ENCODE peak calls at places on chromosomes 12 and 14, in six cellular contexts. One of them, this sample, is unnamed.

GRCh38 chr14:55846852-55847471 is 267.0 kb downstream of the KTN1 start:
- DNase-seq in endothelial cell of umbilical vein: no peak
- DNase-seq in HCT116: no peak
- DNase-seq in GM12878: no peak
- DNase-seq in K562: no peak
- DNase-seq in H1: no peak
- DNase-seq in this sample: no peak

GRCh38 chr14:74620497-74620921 is 8.5 kb upstream of the LTBP2 start:
- DNase-seq in H1: no peak
- DNase-seq in endothelial cell of umbilical vein: peak
- DNase-seq in HCT116: peak
- DNase-seq in GM12878: no peak
- DNase-seq in K562: peak
- DNase-seq in this sample: peak

GRCh38 chr14:97713023-97713422 is 915.8 kb downstream of the VRK1 start:
- DNase-seq in endothelial cell of umbilical vein: no peak
- DNase-seq in GM12878: no peak
- DNase-seq in K562: no peak
- DNase-seq in HCT116: peak
- DNase-seq in H1: no peak
- DNase-seq in this sample: no peak

GRCh38 chr14:77582511-77582910 is 33.9 kb downstream of the SPTLC2 start:
- DNase-seq in endothelial cell of umbilical vein: peak
- DNase-seq in HCT116: no peak
- DNase-seq in GM12878: no peak
- DNase-seq in K562: no peak
- DNase-seq in H1: no peak
- DNase-seq in this sample: no peak

GRCh38 chr12:94513527-94513926 is 53.9 kb upstream of the CEP83 start:
- DNase-seq in endothelial cell of umbilical vein: no peak
- DNase-seq in HCT116: no peak
- DNase-seq in GM12878: no peak
- DNase-seq in H1: no peak
- DNase-seq in K562: no peak
- DNase-seq in this sample: no peak

GRCh38 chr14:23408307-23408630 is 196 bp upstream of the MYH6 start:
- DNase-seq in H1: no peak
- DNase-seq in HCT116: no peak
- DNase-seq in GM12878: no peak
- DNase-seq in endothelial cell of umbilical vein: no peak
- DNase-seq in K562: no peak
- DNase-seq in this sample: no peak

GRCh38 chr12:52270541-52271070 is 3.8 kb upstream of the KRT86 start:
- DNase-seq in endothelial cell of umbilical vein: no peak
- DNase-seq in K562: no peak
- DNase-seq in H1: no peak
- DNase-seq in HCT116: no peak
- DNase-seq in GM12878: no peak
- DNase-seq in this sample: no peak

GRCh38 chr14:69495341-69495921 is 10.9 kb downstream of the PLEKHD1 start:
- DNase-seq in K562: no peak
- DNase-seq in H1: no peak
- DNase-seq in endothelial cell of umbilical vein: no peak
- DNase-seq in GM12878: no peak
- DNase-seq in HCT116: no peak
- DNase-seq in this sample: no peak

GRCh38 chr12:127334924-127335644 is 931.9 kb upstream of the TMEM132C start:
- DNase-seq in HCT116: no peak
- DNase-seq in K562: no peak
- DNase-seq in GM12878: no peak
- DNase-seq in endothelial cell of umbilical vein: no peak
- DNase-seq in H1: no peak
- DNase-seq in this sample: no peak

GRCh38 chr14:105092912-105093425 is 27.7 kb upstream of the GPR132 start:
- DNase-seq in K562: peak
- DNase-seq in HCT116: no peak
- DNase-seq in endothelial cell of umbilical vein: peak
- DNase-seq in GM12878: no peak
- DNase-seq in H1: no peak
- DNase-seq in this sample: no peak

GRCh38 chr12:110176745-110177144 is 52.6 kb downstream of the IFT81 start:
- DNase-seq in K562: no peak
- DNase-seq in endothelial cell of umbilical vein: no peak
- DNase-seq in H1: no peak
- DNase-seq in GM12878: no peak
- DNase-seq in HCT116: no peak
- DNase-seq in this sample: no peak

GRCh38 chr14:77342726-77343397 is 22.0 kb downstream of the GSTZ1 start:
- DNase-seq in H1: no peak
- DNase-seq in GM12878: no peak
- DNase-seq in K562: peak
- DNase-seq in endothelial cell of umbilical vein: no peak
- DNase-seq in HCT116: no peak
- DNase-seq in this sample: no peak

GRCh38 chr14:69755299-69755698 is 11.6 kb upstream of the SRSF5 start:
- DNase-seq in GM12878: no peak
- DNase-seq in H1: no peak
- DNase-seq in K562: no peak
- DNase-seq in endothelial cell of umbilical vein: no peak
- DNase-seq in HCT116: no peak
- DNase-seq in this sample: no peak

GRCh38 chr14:97219356-97220017 is 422.3 kb downstream of the VRK1 start:
- DNase-seq in HCT116: no peak
- DNase-seq in K562: no peak
- DNase-seq in endothelial cell of umbilical vein: no peak
- DNase-seq in H1: no peak
- DNase-seq in GM12878: no peak
- DNase-seq in this sample: no peak

GRCh38 chr12:62166525-62166924 is 93.7 kb upstream of the USP15 start:
- DNase-seq in endothelial cell of umbilical vein: no peak
- DNase-seq in K562: no peak
- DNase-seq in HCT116: no peak
- DNase-seq in GM12878: no peak
- DNase-seq in H1: no peak
- DNase-seq in this sample: no peak

GRCh38 chr14:60922050-60922449 is 58.8 kb downstream of the TRMT5 start:
- DNase-seq in H1: no peak
- DNase-seq in endothelial cell of umbilical vein: peak
- DNase-seq in GM12878: no peak
- DNase-seq in HCT116: no peak
- DNase-seq in K562: no peak
- DNase-seq in this sample: no peak

GRCh38 chr12:121652767-121653497 is 16.5 kb downstream of the MORN3 start:
- DNase-seq in endothelial cell of umbilical vein: no peak
- DNase-seq in K562: no peak
- DNase-seq in HCT116: no peak
- DNase-seq in GM12878: no peak
- DNase-seq in H1: no peak
- DNase-seq in this sample: peak

GRCh38 chr12:82964446-82964845 is 277.7 kb downstream of the TMTC2 start:
- DNase-seq in K562: no peak
- DNase-seq in endothelial cell of umbilical vein: no peak
- DNase-seq in HCT116: no peak
- DNase-seq in GM12878: no peak
- DNase-seq in H1: no peak
- DNase-seq in this sample: no peak

GRCh38 chr12:123966596-123966995 is 6.0 kb downstream of the CCDC92 start:
- DNase-seq in endothelial cell of umbilical vein: no peak
- DNase-seq in HCT116: no peak
- DNase-seq in K562: no peak
- DNase-seq in H1: no peak
- DNase-seq in GM12878: no peak
- DNase-seq in this sample: no peak

GRCh38 chr14:89027097-89027740 is 202.8 kb downstream of the TTC8 start:
- DNase-seq in endothelial cell of umbilical vein: peak
- DNase-seq in H1: no peak
- DNase-seq in K562: peak
- DNase-seq in HCT116: peak
- DNase-seq in GM12878: no peak
- DNase-seq in this sample: peak

GRCh38 chr12:129844662-129845061 is 59.2 kb downstream of the TMEM132D start:
- DNase-seq in GM12878: no peak
- DNase-seq in HCT116: no peak
- DNase-seq in K562: no peak
- DNase-seq in H1: no peak
- DNase-seq in endothelial cell of umbilical vein: no peak
- DNase-seq in this sample: no peak

GRCh38 chr12:48683534-48683933 is 1.5 kb upstream of the KANSL2 start:
- DNase-seq in GM12878: no peak
- DNase-seq in endothelial cell of umbilical vein: no peak
- DNase-seq in HCT116: no peak
- DNase-seq in H1: no peak
- DNase-seq in K562: no peak
- DNase-seq in this sample: no peak

GRCh38 chr12:48682927-48683326 is 889 bp upstream of the KANSL2 start:
- DNase-seq in H1: no peak
- DNase-seq in endothelial cell of umbilical vein: no peak
- DNase-seq in K562: no peak
- DNase-seq in GM12878: no peak
- DNase-seq in HCT116: no peak
- DNase-seq in this sample: no peak

GRCh38 chr12:48680861-48681260 is 1.2 kb downstream of the KANSL2 start:
- DNase-seq in K562: no peak
- DNase-seq in endothelial cell of umbilical vein: no peak
- DNase-seq in GM12878: no peak
- DNase-seq in H1: no peak
- DNase-seq in HCT116: no peak
- DNase-seq in this sample: no peak

GRCh38 chr12:48681738-48682532 is at the start of gene KANSL2:
- DNase-seq in GM12878: peak
- DNase-seq in endothelial cell of umbilical vein: peak
- DNase-seq in HCT116: peak
- DNase-seq in K562: peak
- DNase-seq in H1: peak
- DNase-seq in this sample: peak

GRCh38 chr12:48681416-48681737 is 661 bp downstream of the KANSL2 start:
- DNase-seq in endothelial cell of umbilical vein: no peak
- DNase-seq in H1: no peak
- DNase-seq in GM12878: no peak
- DNase-seq in K562: no peak
- DNase-seq in HCT116: no peak
- DNase-seq in this sample: peak
- TF ChIP-seq MAX in endothelial cell of umbilical vein: no peak
- TF ChIP-seq MAX in H1: no peak
- TF ChIP-seq MAX in GM12878: no peak
- TF ChIP-seq MAX in K562: no peak
- TF ChIP-seq MAX in HCT116: no peak
- TF ChIP-seq MAX in this sample: no peak

DNA sequence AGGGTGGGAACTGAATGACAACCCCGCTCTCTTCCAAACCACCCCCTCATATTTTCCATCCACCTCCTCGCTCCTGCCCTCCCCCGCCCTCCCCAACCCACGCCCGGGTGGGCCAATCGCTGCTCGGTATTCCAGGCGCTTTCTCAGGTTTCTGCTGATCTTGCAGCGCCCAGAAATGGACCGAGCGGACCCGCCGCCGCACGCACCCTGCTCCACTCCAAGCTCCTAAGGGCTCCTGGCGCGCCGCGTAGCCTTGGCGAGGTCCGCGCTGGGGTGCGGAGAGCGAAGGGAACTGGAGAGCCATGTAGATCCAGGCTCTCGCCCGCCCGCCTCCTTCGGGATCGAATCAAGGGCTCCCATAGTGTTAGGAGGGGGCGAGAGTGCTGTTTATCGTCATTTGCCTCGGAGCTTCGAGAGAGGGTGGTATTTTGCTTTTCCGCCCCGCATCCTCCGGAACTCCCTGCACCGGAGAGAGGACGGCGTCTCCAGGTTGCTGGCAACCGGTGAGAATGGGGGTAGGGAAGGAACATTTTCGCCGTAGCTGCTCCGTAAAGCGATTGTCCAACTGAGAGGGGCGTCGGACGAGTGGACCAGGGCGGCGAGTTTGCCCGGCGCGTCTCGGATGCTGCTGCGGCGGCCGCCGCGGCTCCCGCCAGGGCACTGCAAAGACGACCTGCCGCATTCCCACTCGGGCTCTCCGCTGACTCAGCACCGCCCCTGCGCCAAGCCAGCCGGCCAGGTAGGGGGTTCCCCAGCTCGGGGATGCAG is at the start of gene KCNA1:
- DNase-seq in GM12878: no peak
- DNase-seq in K562: no peak
- DNase-seq in HCT116: no peak
- DNase-seq in H1: no peak
- DNase-seq in endothelial cell of umbilical vein: no peak
- DNase-seq in this sample: no peak
- TF ChIP-seq EZH2 in GM12878: no peak
- TF ChIP-seq EZH2 in K562: no peak
- TF ChIP-seq EZH2 in HCT116: no peak
- TF ChIP-seq EZH2 in H1: peak
- TF ChIP-seq EZH2 in endothelial cell of umbilical vein: peak
- TF ChIP-seq EZH2 in this sample: no peak

GRCh38 chr12:59036341-59036740 is 116.0 kb upstream of the LRIG3 start:
- DNase-seq in HCT116: no peak
- DNase-seq in H1: no peak
- DNase-seq in K562: no peak
- DNase-seq in GM12878: no peak
- DNase-seq in endothelial cell of umbilical vein: no peak
- DNase-seq in this sample: no peak

GRCh38 chr12:59031313-59031712 is 111.0 kb upstream of the LRIG3 start:
- DNase-seq in K562: no peak
- DNase-seq in HCT116: no peak
- DNase-seq in GM12878: no peak
- DNase-seq in H1: no peak
- DNase-seq in endothelial cell of umbilical vein: no peak
- DNase-seq in this sample: no peak

GRCh38 chr12:59027199-59027598 is 106.9 kb upstream of the LRIG3 start:
- DNase-seq in endothelial cell of umbilical vein: no peak
- DNase-seq in K562: no peak
- DNase-seq in H1: no peak
- DNase-seq in HCT116: no peak
- DNase-seq in GM12878: no peak
- DNase-seq in this sample: no peak

GRCh38 chr12:59030415-59030814 is 110.1 kb upstream of the LRIG3 start:
- DNase-seq in K562: no peak
- DNase-seq in H1: no peak
- DNase-seq in HCT116: no peak
- DNase-seq in endothelial cell of umbilical vein: no peak
- DNase-seq in GM12878: no peak
- DNase-seq in this sample: no peak
- TF ChIP-seq MAX in K562: no peak
- TF ChIP-seq MAX in H1: no peak
- TF ChIP-seq MAX in HCT116: no peak
- TF ChIP-seq MAX in endothelial cell of umbilical vein: no peak
- TF ChIP-seq MAX in GM12878: no peak
- TF ChIP-seq MAX in this sample: no peak

DNA sequence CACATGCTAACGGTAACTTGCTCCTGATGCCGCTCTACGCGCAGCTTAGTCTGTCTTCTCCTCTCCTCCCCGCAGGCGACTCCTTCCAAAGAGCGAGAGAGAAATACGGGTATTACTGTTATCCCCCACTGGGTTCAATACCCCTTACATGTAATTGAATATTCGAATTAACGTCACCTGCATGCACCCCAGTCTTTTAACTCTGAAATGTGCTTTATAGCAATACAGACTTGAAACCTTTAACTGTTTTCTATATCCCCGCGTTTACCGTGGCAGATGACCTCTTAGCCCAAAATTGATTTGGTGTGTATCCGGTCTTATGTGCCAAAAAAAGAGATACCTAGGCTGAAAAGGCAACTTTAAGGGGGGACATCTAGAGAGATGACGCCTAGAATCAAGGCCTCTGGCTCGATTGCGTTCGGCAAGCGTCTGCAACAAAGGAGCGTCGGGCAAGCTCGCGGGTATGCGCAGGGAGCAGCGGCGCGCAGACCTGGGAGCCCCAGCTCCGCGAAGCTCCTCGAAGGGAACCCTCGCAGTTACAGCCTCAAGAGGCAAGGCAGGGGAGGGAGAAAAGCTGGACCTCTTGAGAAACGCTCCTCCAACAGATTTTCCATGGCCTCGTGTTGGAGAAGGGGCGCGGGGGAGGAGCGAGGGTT is 6.8 kb upstream of the FOXG1 start:
- DNase-seq in endothelial cell of umbilical vein: no peak
- DNase-seq in GM12878: no peak
- DNase-seq in HCT116: no peak
- DNase-seq in K562: no peak
- DNase-seq in H1: no peak
- DNase-seq in this sample: no peak
- TF ChIP-seq EZH2 in endothelial cell of umbilical vein: peak
- TF ChIP-seq EZH2 in GM12878: no peak
- TF ChIP-seq EZH2 in HCT116: no peak
- TF ChIP-seq EZH2 in K562: no peak
- TF ChIP-seq EZH2 in H1: peak
- TF ChIP-seq EZH2 in this sample: no peak

This sample was measured in HepG2.